ENCODE peak calls at places on chromosomes 16 and 17, in eight cellular contexts. B is suprapubic skin, E is IMR-90, J is GM12892, A is Peyer's patch, K is breast epithelium, Z is uterus, G is heart left ventricle. D is an unnamed sample.

GRCh38 chr17:8935194-8935593 is 30.3 kb downstream of the PIK3R5 start:
- DNase-seq in B (peak; percentile 58), E (no peak), J (no peak), A (no peak), K (no peak), Z (no peak), G (no peak), D (no peak)

GRCh38 chr17:53353919-53354351 is 468.8 kb upstream of the KIF2B start:
- DNase-seq in B (no peak), E (no peak), J (no peak), A (no peak), K (no peak), Z (no peak), G (peak; percentile 20), D (peak; percentile 15)

GRCh38 chr16:46844771-46845170 is 13.8 kb upstream of the C16orf87 start:
- DNase-seq in B (no peak), E (peak; percentile 79), J (no peak), A (no peak), K (no peak), Z (no peak), G (no peak), D (no peak)

GRCh38 chr17:60392845-60393702 is 1.1 kb upstream of the USP32 start:
- DNase-seq in B (peak; percentile 68), E (peak; percentile 60), J (no peak), A (peak; percentile 48), K (no peak), Z (peak; percentile 31), G (no peak), D (peak; percentile 35)

GRCh38 chr17:44095647-44096496 is 25.3 kb downstream of the G6PC3 start:
- DNase-seq in B (no peak), E (peak; percentile 93), J (no peak), A (no peak), K (no peak), Z (peak; percentile 76), G (peak; percentile 82), D (peak; percentile 47)

GRCh38 chr17:65294184-65294719 is 157.1 kb downstream of the RGS9 start:
- DNase-seq in B (no peak), E (peak; percentile 71), J (peak; percentile 40), A (peak; percentile 31), K (no peak), Z (peak; percentile 57), G (peak; percentile 57), D (peak; percentile 86)

GRCh38 chr16:74469946-74470478 is 48.7 kb upstream of the CLEC18B start:
- DNase-seq in B (no peak), E (no peak), J (no peak), A (no peak), K (no peak), Z (no peak), G (no peak), D (no peak)

GRCh38 chr16:79599837-79600635 is 501 bp downstream of the MAF start:
- DNase-seq in B (no peak), E (no peak), J (no peak), A (peak; percentile 30), K (peak; percentile 62), Z (peak; percentile 69), G (peak; percentile 79), D (peak; percentile 92)

GRCh38 chr17:57363998-57364645 is 107.8 kb downstream of the MSI2 start:
- DNase-seq in B (no peak), E (no peak), J (no peak), A (no peak), K (no peak), Z (no peak), G (no peak), D (no peak)

DNA sequence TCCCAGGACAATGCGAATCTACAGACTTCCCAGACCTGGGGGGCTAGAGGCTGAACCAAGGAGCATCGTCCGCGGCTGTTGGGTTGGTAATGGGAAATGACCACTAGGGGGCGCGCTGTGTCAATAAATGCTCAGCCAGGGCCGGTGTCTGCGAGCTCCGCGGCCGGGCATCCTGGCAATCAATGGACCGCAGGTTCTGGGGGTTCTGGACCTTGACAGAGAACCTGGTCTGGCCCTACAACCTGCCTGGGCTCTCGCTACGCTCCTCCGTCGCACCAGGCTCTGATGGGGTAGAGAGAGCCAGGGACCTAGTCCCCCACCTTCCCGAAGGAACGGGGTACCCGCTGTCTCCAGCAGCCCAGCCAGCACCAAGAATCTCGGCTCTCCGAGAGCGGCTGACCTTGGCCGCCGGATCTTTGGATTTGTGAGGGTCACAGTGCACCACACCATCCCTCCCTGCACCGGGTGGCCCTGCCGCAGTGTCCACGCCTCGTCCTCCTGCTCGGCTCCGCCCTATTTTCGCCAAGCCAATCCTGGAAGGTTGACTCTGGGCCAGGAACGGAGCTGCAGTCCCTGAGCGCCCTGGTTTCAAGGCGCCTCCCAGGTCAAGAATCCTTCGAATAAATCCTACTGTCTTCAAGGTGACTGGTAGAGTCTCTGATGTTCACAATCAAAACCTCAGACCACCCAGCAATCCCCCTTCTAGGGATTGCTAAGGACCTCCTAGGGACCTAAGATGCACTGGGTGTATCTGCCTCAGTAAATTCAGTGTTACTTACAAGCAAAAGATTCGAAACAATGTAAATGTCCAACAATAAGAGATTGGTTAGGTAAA is 20.3 kb upstream of the BEAN1 start:
- DNase-seq in B (peak; percentile 93), E (peak; percentile 49), J (peak; percentile 74), A (peak; percentile 87), K (peak; percentile 88), Z (peak; percentile 84), G (peak; percentile 89), D (peak; percentile 78)
- TF ChIP-seq POLR2A in B (no peak), E (no peak), J (no peak), A (no peak), K (no peak), Z (no peak), G (peak; percentile 6), D (no peak)

DNA sequence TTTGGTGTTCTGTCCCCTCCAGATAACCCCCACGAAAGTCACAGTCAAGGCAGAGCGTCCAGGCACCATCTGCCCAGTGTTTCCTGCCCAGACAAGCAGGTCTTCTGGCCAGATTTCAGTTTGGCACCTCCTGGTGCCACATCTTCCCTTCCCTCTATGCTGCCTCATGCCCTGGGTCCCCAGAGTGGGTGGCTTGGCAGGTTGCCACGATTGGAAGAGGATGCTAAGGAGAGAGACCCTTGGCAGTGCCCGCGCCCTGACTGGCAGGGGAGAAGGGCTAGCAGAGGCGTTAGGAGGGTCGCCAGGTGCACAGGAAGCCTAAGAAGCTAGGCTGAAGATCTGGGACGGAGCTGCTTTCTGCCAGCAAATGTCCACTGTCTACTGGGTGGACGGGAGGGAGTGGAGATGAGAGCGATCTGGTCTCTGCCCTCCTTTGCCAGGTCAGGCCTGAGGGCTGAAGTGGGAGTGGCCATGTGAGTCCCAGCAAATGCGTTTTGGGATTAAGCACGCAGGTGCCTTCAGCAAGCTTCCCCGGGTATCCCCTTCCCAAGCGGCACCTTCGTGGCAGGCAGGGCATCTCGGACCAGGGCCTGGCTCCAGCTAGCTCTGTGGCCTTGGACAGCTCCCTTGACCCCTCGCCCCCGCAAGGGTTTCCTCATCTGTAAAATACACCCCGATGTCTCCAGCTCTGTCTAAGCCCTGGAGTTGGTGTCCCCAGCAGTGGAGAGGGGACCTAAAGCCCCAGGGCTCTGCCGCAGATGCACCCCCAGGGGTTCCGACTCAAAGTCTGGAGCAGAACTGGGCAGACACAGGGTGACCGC is 13.4 kb upstream of the CD300A start:
- DNase-seq in B (no peak), E (no peak), J (no peak), A (no peak), K (no peak), Z (peak; percentile 55), G (no peak), D (no peak)
- TF ChIP-seq POLR2A in B (no peak), E (no peak), J (no peak), A (no peak), K (no peak), Z (no peak), G (no peak), D (no peak)

DNA sequence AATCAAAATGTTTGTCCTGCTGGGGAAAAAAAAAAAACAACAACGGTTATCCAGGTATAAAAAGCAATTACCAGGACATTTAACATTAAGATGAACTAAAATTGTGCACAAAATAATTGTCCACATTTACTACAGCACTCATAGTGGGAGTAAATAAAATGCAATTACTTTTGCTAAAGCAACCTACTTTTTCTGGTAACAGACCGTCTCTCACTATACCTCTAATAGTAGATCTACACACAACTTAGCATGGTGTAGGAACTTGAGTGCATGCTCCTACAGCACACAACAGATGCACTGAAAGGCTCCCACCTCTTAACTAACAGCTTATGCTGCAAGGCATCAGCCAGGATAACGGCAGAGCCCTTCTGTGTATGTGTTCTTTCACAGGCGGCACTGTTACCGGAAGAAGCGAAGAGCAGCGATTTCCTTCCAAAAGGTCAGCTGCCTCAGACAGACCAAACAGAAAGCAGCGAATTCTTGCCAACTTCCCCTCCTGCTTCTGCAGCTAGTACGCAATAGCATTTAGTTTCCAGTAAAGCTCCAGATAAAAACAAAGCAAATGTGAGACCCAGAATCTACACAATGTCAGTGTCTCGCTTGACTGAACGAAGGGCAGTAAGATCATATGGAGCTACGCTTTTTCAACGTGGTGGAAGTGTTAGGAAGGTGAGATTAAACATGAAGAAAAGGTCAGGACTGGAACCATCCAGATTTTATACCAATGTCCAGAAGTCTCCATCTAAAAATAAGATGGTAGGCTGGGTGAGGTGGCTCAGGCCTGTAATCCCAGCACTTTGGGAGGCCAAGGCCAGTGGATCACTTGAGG is 27.6 kb downstream of the STAT5B start:
- DNase-seq in B (peak; percentile 89), E (peak; percentile 93), J (peak; percentile 46), A (peak; percentile 85), K (peak; percentile 57), Z (peak; percentile 90), G (peak; percentile 88), D (peak; percentile 93)
- TF ChIP-seq POLR2A in B (no peak), E (no peak), J (peak; percentile 50), A (peak; percentile 19), K (no peak), Z (peak; percentile 37), G (peak; percentile 62), D (no peak)

GRCh38 chr17:17305282-17305801 is 2.2 kb downstream of the NT5M start:
- DNase-seq in B (no peak), E (no peak), J (peak; percentile 61), A (peak; percentile 69), K (no peak), Z (no peak), G (no peak), D (peak; percentile 18)
- TF ChIP-seq POLR2A in B (no peak), E (no peak), J (peak; percentile 40), A (no peak), K (no peak), Z (no peak), G (no peak), D (no peak)

DNA sequence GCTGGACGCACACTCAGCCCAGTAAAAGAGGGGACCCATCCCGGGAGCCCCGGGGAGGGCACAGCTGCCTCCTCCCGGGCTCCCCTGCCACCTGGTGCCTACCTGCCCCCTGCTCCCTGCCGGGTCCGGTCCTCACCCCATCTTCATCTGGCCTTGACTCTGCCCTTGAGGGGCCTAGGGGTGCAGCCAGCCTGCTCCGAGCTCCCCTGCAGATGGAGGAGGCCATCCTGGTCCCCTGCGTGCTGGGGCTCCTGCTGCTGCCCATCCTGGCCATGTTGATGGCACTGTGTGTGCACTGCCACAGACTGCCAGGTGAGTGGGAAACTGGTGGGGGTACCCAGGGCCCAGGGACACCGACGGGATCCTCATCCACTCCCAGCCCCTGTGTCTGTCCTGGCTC is 354 bp downstream of the LAT start:
- DNase-seq in B (no peak), E (no peak), J (no peak), A (no peak), K (no peak), Z (no peak), G (no peak), D (no peak)
- TF ChIP-seq POLR2A in B (no peak), E (no peak), J (no peak), A (no peak), K (no peak), Z (no peak), G (no peak), D (no peak)

D was measured in lower leg skin.